ENCODE peak calls at places on chromosomes 7 and 10, in four cellular contexts. M, W, K and T are unnamed samples.

GRCh38 chr10:14554091-14554842 is 220.4 kb downstream of the FAM107B start:
- DNase-seq in K (no peak), W (no peak), M (no peak), T (no peak)

GRCh38 chr10:68561804-68562649 is 1.9 kb downstream of the TET1 start:
- DNase-seq in M (peak), W (peak), K (peak), T (peak)

GRCh38 chr10:504131-504611 is 185.3 kb downstream of the DIP2C start:
- DNase-seq in W (no peak), K (no peak), M (no peak), T (no peak)

GRCh38 chr10:122255509-122256301 is 15.4 kb upstream of the BTBD16 start:
- DNase-seq in M (no peak), K (no peak), W (no peak), T (no peak)

GRCh38 chr10:14543048-14543903 is 212.6 kb upstream of the FRMD4A start:
- DNase-seq in M (no peak), K (no peak), W (no peak), T (no peak)

GRCh38 chr7:124893140-124893810 is 36.4 kb downstream of the POT1 start:
- DNase-seq in K (no peak), M (no peak), W (no peak), T (no peak)

GRCh38 chr7:136883046-136883445 is 14.6 kb downstream of the CHRM2 start:
- DNase-seq in M (no peak), W (no peak), K (no peak), T (no peak)

GRCh38 chr7:117871778-117872538 is 1.3 kb downstream of the CTTNBP2 start:
- DNase-seq in K (peak), W (peak), M (no peak), T (peak)

GRCh38 chr10:63414481-63415260 is 51.1 kb downstream of the JMJD1C start:
- DNase-seq in W (no peak), K (no peak), M (no peak), T (no peak)

GRCh38 chr10:18197706-18198105 is 57.5 kb downstream of the CACNB2 start:
- DNase-seq in K (no peak), M (no peak), W (no peak), T (no peak)

GRCh38 chr7:120583835-120584586 is 273.9 kb downstream of the TSPAN12 start:
- DNase-seq in K (no peak), W (no peak), M (no peak), T (no peak)

GRCh38 chr7:95715274-95715673 is 57.1 kb upstream of the DYNC1I1 start:
- DNase-seq in M (no peak), W (no peak), K (no peak), T (no peak)

GRCh38 chr7:132687981-132688383 is 111.7 kb upstream of the PLXNA4 start:
- DNase-seq in K (peak), M (no peak), W (no peak), T (peak)

GRCh38 chr10:72263613-72264241 is 10.0 kb upstream of the DDIT4 start:
- DNase-seq in W (no peak), M (no peak), K (no peak), T (no peak)

GRCh38 chr10:7365029-7365750 is 45.6 kb downstream of the SFMBT2 start:
- DNase-seq in W (no peak), M (no peak), K (no peak), T (no peak)

GRCh38 chr10:35440016-35440415 is 103.7 kb downstream of the CCNY start:
- DNase-seq in K (no peak), W (no peak), M (no peak), T (no peak)

GRCh38 chr7:47405921-47406765 is 175.8 kb downstream of the TNS3 start:
- DNase-seq in K (no peak), W (no peak), M (no peak), T (no peak)

GRCh38 chr7:72190919-72191318 is 221.2 kb downstream of the CALN1 start:
- DNase-seq in M (no peak), K (no peak), W (no peak), T (no peak)

GRCh38 chr7:98286093-98286525 is 4.6 kb downstream of the BRI3 start:
- DNase-seq in M (peak), W (no peak), K (no peak), T (peak)

GRCh38 chr10:49359349-49360231 is 36.3 kb downstream of the DRGX start:
- DNase-seq in K (peak), W (peak), M (no peak), T (peak)

GRCh38 chr10:95496951-95497350 is 64.2 kb downstream of the SORBS1 start:
- DNase-seq in K (no peak), M (no peak), W (no peak), T (no peak)

GRCh38 chr7:106262268-106262881 is 22.4 kb downstream of the NAMPT start:
- DNase-seq in K (no peak), W (no peak), M (no peak), T (no peak)

GRCh38 chr10:128000660-128001059 is 93.8 kb downstream of the PTPRE start:
- DNase-seq in K (no peak), W (no peak), M (no peak), T (no peak)

GRCh38 chr7:2814682-2815522 is 29.2 kb downstream of the GNA12 start:
- DNase-seq in M (no peak), K (no peak), W (peak), T (no peak)

GRCh38 chr10:19906108-19906791 is 90.0 kb downstream of the PLXDC2 start:
- DNase-seq in M (no peak), W (no peak), K (no peak), T (no peak)

GRCh38 chr10:19908991-19909699 is 92.9 kb downstream of the PLXDC2 start:
- DNase-seq in W (no peak), M (no peak), K (no peak), T (no peak)

GRCh38 chr10:19904202-19904661 is 88.0 kb downstream of the PLXDC2 start:
- DNase-seq in W (no peak), K (no peak), M (no peak), T (no peak)
- TF ChIP-seq TEAD4 in W (no peak), K (no peak), M (no peak), T (no peak)

GRCh38 chr10:115409347-115409746 is 316.2 kb downstream of the ATRNL1 start:
- DNase-seq in K (no peak), W (no peak), M (no peak), T (no peak)
- TF ChIP-seq TEAD4 in K (no peak), W (no peak), M (no peak), T (no peak)

DNA sequence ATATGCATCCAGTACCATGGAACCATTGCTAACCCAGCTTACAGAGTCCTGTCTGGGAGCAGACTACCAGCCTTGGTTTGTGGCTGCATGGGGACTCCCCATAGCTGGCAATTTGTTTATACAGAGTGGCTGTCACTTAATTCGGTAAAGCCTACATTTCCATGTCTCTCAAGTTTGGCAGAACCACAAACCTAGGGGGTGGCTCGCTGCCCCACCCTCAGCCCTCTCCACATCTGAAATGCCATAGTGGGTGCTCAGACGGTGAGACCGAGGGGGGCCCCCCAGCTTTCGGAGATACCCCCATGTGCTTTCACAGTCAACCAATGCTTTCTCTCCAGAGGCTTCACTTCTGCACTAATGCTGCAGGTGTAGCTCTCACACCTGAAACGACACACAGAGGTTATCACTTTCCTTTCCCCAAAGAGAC is 75.5 kb upstream of the KAT6B start:
- DNase-seq in W (no peak), K (peak), M (no peak), T (no peak)
- TF ChIP-seq TEAD4 in W (no peak), K (no peak), M (no peak), T (no peak)

GRCh38 chr10:26216577-26216948 is at the start of gene GAD2:
- DNase-seq in W (no peak), M (no peak), K (peak), T (no peak)

GRCh38 chr10:26215534-26215922 is 1.0 kb upstream of the GAD2 start:
- DNase-seq in W (no peak), K (no peak), M (no peak), T (no peak)

GRCh38 chr10:26216949-26217395 is 398 bp downstream of the GAD2 start:
- DNase-seq in M (no peak), W (no peak), K (no peak), T (peak)

GRCh38 chr10:26214538-26215461 is 1.8 kb upstream of the GAD2 start:
- DNase-seq in K (peak), M (no peak), W (peak), T (peak)

DNA sequence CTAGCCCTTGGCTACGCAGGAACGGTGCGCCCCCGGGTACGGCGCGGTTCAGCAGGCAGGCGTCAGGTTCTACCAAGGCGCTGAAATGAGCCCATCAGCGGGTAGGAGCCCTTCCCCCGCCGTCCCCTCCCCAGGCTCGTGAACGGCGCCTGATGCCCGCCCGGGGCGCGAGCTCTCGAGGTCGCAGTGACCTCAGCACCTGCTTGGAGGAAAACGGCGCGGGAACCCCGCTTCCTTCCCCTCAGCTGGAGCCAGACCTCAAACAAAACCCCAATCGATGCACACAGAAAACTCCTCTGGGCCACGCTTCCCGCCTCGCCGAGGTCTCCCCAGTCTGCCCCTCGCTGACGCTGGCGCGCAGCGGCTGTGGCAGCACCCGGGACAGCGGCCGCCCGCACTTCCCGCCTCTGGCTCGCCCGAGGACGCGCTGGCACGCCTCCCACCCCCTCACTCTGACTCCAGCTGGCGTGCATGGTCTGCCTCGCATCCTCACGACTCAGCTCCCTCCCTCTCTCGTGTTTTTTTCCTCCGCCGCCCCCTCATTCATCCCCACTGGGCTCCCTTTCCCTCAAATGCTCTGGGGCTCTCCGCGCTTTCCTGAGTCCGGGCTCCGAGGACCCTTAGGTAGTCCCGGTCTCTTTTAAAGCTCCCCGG is 524 bp upstream of the GAD2 start:
- DNase-seq in M (no peak), W (peak), K (peak), T (peak)
- TF ChIP-seq TEAD4 in M (no peak), W (peak), K (peak), T (no peak)

GRCh38 chr10:3873728-3874461 is 88.9 kb upstream of the KLF6 start:
- DNase-seq in K (no peak), M (peak), W (no peak), T (peak)
- TF ChIP-seq TEAD4 in K (no peak), M (peak), W (no peak), T (no peak)

DNA sequence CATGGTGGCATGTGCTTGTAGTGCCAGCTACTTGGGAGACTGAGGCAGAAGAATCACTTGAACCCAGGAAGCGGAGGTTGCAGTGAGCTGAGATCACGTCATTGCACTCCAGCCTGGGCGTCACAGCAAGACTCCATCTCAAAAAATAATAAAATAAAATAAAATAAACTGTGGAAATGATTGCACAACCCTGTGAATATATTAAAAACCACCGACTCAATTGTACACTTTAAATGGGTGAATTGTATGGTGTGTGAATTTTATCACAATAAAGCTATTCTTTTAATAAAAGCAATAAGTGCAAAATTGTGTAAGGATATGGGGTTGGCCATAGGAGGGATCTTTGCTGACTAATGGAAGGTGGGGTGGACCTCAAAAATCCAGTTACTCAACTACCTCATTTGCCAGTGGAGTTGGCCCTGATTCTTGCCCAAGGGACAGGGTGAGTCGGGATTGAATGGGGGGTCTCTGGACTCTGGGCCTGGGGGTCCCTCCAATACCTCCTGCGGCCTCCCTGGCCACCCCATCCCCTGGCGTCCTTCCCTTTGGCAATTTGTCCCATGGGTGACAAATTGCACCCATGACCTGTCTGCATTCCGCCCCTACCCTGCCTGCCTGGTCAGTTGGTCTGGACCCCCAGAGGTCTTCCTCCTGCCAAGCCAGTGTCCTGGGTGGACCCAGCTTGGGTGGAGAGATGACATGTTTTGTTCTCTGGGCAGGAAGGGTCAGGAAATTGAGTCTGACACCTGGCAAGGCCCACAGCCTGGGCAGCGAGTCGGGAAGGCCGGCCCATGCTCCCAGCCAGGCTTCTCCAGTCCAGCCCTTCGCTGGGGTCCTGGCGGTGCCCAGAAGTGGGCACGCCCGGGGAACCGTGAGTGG is 61.7 kb upstream of the ELN start:
- DNase-seq in M (no peak), K (no peak), W (no peak), T (no peak)
- TF ChIP-seq TEAD4 in M (no peak), K (no peak), W (no peak), T (no peak)

GRCh38 chr7:40298421-40298820 is 163.6 kb downstream of the SUGCT start:
- DNase-seq in K (no peak), W (no peak), M (no peak), T (no peak)
- TF ChIP-seq TEAD4 in K (no peak), W (no peak), M (no peak), T (peak)

DNA sequence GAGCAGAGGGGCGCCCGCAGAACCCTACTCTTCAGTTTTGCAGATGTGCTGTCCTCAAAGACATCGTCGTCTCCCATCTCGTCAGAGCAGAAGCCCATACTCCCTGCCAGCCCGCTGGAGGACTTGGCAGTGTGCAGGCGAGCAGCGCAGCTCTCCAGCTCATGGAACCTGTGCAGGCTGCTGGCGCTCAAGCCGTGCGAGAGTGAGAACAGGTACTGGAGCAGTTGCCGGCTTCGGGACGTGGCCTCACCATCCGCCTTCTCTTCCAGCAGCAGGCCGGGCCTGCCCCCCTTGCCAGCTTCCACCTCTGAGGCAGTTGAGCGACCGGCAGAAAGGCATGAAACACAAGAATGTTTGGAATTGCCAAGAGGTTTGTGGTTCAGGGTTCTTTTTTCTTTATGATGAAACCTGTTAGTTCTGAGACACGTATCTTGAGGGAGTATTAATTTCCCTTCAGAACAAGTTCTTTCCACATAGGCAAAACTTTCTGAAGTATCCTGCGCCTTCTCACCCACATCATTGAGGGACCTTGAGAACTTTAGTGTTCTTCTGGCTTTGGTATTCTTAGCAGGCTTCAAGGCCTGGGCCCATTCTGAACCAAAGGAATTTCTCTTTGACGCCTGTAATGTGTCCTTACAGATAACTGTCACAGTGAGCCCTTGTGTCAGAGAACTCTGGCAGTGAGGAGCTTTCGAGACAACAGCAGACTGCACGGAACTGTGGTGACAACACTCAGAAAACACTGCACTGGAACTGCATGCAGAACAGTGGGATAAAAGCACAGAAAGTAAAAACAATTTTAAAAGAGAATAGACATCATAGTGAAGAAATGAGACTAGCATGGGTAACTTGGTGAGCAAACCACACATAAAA is 89.5 kb downstream of the ALOX5 start:
- DNase-seq in M (no peak), K (no peak), W (no peak), T (no peak)
- TF ChIP-seq TEAD4 in M (no peak), K (no peak), W (no peak), T (no peak)

GRCh38 chr7:101237206-101238067 is at the start of gene CLDN15:
- DNase-seq in K (peak), W (no peak), M (no peak), T (peak)
- TF ChIP-seq TEAD4 in K (no peak), W (no peak), M (no peak), T (no peak)